ENCODE peak calls at places on chromosomes 4 and X, in seven cellular contexts. O is A549; L is CD8-positive, alpha-beta memory T cell; H is tibial artery; G is GM23248; J is kidney; Q is neural progenitor cell. I is an unnamed sample. For H3K4me1, the result is how much of the 10 kb centered on the place peaks cover.

GRCh38 chrX:113741744-113742143 is 842.1 kb upstream of the HTR2C start:
- DNase-seq in O (no peak), L (no peak), H (no peak), G (peak), J (no peak), Q (peak), I (no peak)

GRCh38 chr4:150224896-150225591 is 146.8 kb downstream of the DCLK2 start:
- DNase-seq in O (peak), L (no peak), H (no peak), G (peak), J (no peak), Q (peak), I (no peak)

GRCh38 chr4:98977557-98977956 is 18.0 kb upstream of the METAP1 start:
- DNase-seq in O (no peak), L (no peak), H (no peak), G (peak), J (no peak), Q (no peak), I (no peak)

GRCh38 chr4:76738081-76738931 is 159.6 kb downstream of the SOWAHB start:
- DNase-seq in O (no peak), L (no peak), H (peak), G (peak), J (peak), Q (no peak), I (no peak)

GRCh38 chr4:62550106-62550505 is 1350.0 kb downstream of the ADGRL3 start:
- DNase-seq in O (no peak), L (no peak), H (no peak), G (no peak), J (no peak), Q (peak), I (no peak)

GRCh38 chr4:175970734-175971133 is 94.9 kb upstream of the WDR17 start:
- DNase-seq in O (no peak), L (no peak), H (no peak), G (no peak), J (no peak), Q (peak), I (no peak)

GRCh38 chr4:42390622-42391355 is 6.5 kb upstream of the SHISA3 start:
- DNase-seq in O (no peak), L (no peak), H (no peak), G (no peak), J (no peak), Q (peak), I (no peak)

GRCh38 chr4:118224239-118224829 is 128.5 kb downstream of the PRSS12 start:
- DNase-seq in O (peak), L (no peak), H (no peak), G (peak), J (no peak), Q (peak), I (no peak)

GRCh38 chr4:155207534-155208257 is 740 bp upstream of the NPY2R start:
- DNase-seq in O (peak), L (no peak), H (no peak), G (no peak), J (no peak), Q (peak), I (no peak)

GRCh38 chr4:158129649-158130048 is 43.2 kb downstream of the GASK1B start:
- DNase-seq in O (no peak), L (no peak), H (no peak), G (peak), J (no peak), Q (no peak), I (no peak)

GRCh38 chrX:154096140-154097002 is 1.1 kb downstream of the MECP2 start:
- DNase-seq in O (no peak), L (no peak), H (peak), G (peak), J (peak), Q (peak), I (no peak)

GRCh38 chrX:130676861-130677260 is 226.1 kb downstream of the ENOX2 start:
- DNase-seq in O (no peak), L (no peak), H (no peak), G (no peak), J (no peak), Q (no peak), I (no peak)

GRCh38 chrX:119228506-119229290 is 7.4 kb upstream of the PGRMC1 start:
- DNase-seq in O (no peak), L (no peak), H (no peak), G (peak), J (no peak), Q (no peak), I (no peak)

GRCh38 chrX:10901290-10901633 is 209.9 kb upstream of the HCCS start:
- DNase-seq in O (no peak), L (no peak), H (no peak), G (no peak), J (no peak), Q (no peak), I (no peak)
- H3K4me3 ChIP-seq in O (peak), L (no peak), H (no peak), G (no peak), J (peak), Q (no peak), I (no peak)

DNA sequence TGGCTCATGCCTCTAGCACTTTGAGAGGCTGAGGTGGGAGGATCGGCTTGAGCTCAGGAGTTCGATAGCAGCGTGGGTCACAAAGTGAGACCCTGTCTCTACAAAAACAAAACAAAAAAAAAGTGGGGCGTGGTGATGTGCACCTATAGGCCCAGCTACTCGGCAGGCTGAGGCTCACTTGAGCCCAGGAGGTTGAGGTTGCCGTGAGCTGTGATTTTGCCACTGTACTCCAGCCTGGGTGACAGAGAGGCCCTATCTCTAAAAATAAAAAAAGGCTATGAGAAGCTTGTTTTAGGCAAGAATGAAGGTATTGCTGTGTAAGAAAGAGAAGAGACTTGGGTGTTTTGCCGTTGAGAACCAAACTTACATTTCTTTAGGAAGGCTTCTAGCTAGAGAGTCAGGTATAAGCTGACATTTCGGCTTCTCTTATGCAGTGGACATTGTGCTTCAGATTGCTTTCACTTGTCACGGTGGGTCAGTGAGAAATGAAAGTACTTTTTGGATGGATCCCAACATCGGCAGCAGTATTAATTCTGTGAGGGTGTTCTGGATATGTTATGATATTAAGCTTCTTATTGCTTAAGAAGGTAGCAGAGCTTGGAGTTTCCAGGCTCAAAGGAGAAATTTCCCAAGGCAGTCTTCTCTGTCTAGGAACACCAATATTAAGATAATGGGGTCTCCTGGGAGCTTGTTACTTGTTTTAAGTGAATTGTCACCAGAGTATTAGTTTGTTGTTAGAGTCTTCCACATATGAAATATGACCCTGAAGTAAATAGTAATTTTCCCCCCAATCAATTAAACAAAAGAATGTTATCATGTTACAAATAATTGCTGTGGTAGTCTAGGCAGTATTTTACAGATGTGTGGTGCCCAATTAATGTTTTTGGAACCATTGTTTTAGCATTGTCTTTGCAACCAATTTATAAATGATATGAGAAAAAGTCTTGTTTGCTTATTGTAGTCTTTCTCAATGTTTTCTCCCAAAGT is 17.6 kb downstream of the TMEM131L start:
- DNase-seq in O (no peak), L (no peak), H (no peak), G (no peak), J (no peak), Q (no peak), I (no peak)
- H3K27ac ChIP-seq in O (no peak), L (no peak), H (peak), G (no peak), J (no peak), Q (no peak), I (peak)

GRCh38 chr4:83552085-83552484 is 16.2 kb downstream of the GPAT3 start:
- DNase-seq in O (no peak), L (no peak), H (no peak), G (peak), J (no peak), Q (no peak), I (no peak)
- H3K4me1 ChIP-seq in O (half or more), L (under half), H (under half), G (under half), J (under half), Q (under half), I (under half)

GRCh38 chrX:107675823-107676555 is 47.7 kb downstream of the PRPS1 start:
- DNase-seq in O (no peak), L (no peak), H (peak), G (peak), J (no peak), Q (no peak), I (no peak)
- H3K4me3 ChIP-seq in O (peak), L (peak), H (peak), G (peak), J (peak), Q (no peak), I (peak)

GRCh38 chr4:105279314-105279713 is 132.6 kb downstream of the TET2 start:
- DNase-seq in O (no peak), L (no peak), H (no peak), G (no peak), J (no peak), Q (no peak), I (no peak)

GRCh38 chr4:105281016-105281415 is 134.3 kb downstream of the TET2 start:
- DNase-seq in O (no peak), L (no peak), H (no peak), G (no peak), J (no peak), Q (no peak), I (no peak)

GRCh38 chr4:105277702-105278101 is 131.0 kb downstream of the TET2 start:
- DNase-seq in O (no peak), L (no peak), H (no peak), G (no peak), J (no peak), Q (no peak), I (no peak)

GRCh38 chr4:105282489-105282888 is 135.8 kb downstream of the TET2 start:
- DNase-seq in O (no peak), L (no peak), H (no peak), G (no peak), J (no peak), Q (no peak), I (no peak)

GRCh38 chr4:105280338-105280809 is 133.7 kb downstream of the TET2 start:
- DNase-seq in O (no peak), L (no peak), H (no peak), G (peak), J (no peak), Q (no peak), I (no peak)
- H3K27ac ChIP-seq in O (no peak), L (no peak), H (no peak), G (peak), J (no peak), Q (no peak), I (no peak)

GRCh38 chrX:110415440-110416167 is 57.0 kb downstream of the RTL9 start:
- DNase-seq in O (no peak), L (no peak), H (no peak), G (peak), J (no peak), Q (no peak), I (no peak)
- H3K4me1 ChIP-seq in O (under half), L (under half), H (under half), G (under half), J (under half), Q (under half), I (under half)

I was measured in effector memory CD4-positive, alpha-beta T cell.